ENCODE peak calls at places on chromosomes 5 and 9, in four cellular contexts. N is HepG2, T is A549, O is K562. Q is an unnamed sample.

GRCh38 chr5:1278656-1279442 is 16.0 kb downstream of the TERT start:
- DNase-seq in N (no peak), O (no peak), T (no peak), Q (no peak)

GRCh38 chr9:91131433-91131839 is 230.3 kb downstream of the AUH start:
- DNase-seq in T (peak; percentile 31), O (no peak), N (no peak), Q (no peak)

GRCh38 chr9:109699019-109699418 is 81.0 kb upstream of the PALM2AKAP2 start:
- DNase-seq in O (no peak), T (no peak), N (no peak), Q (no peak)

GRCh38 chr5:157365732-157366131 is 94.3 kb upstream of the NIPAL4 start:
- DNase-seq in O (no peak), N (no peak), T (no peak), Q (no peak)

GRCh38 chr9:104386425-104387069 is 117.5 kb upstream of the OR13F1 start:
- DNase-seq in N (peak; percentile 16), T (peak; percentile 23), O (no peak), Q (no peak)

GRCh38 chr9:132026932-132027585 is 52.6 kb downstream of the MED27 start:
- DNase-seq in N (no peak), T (peak; percentile 20), O (no peak), Q (no peak)

GRCh38 chr5:128163991-128164390 is 80.4 kb downstream of the SLC12A2 start:
- DNase-seq in T (no peak), O (no peak), N (no peak), Q (no peak)

GRCh38 chr5:75734913-75735789 is 17.9 kb upstream of the POC5 start:
- DNase-seq in O (peak; percentile 14), N (peak; percentile 43), T (peak; percentile 5), Q (peak; percentile 52)

GRCh38 chr5:97499605-97500004 is 316.6 kb upstream of the RIOK2 start:
- DNase-seq in T (no peak), N (no peak), O (no peak), Q (no peak)

GRCh38 chr9:137149367-137149766 is 10.4 kb downstream of the GRIN1 start:
- DNase-seq in O (no peak), T (no peak), N (no peak), Q (no peak)

GRCh38 chr9:137147793-137148160 is 8.8 kb downstream of the GRIN1 start:
- DNase-seq in N (no peak), T (no peak), O (no peak), Q (no peak)

GRCh38 chr9:137149942-137150484 is 11.1 kb downstream of the GRIN1 start:
- DNase-seq in O (peak; percentile 96), T (peak; percentile 71), N (no peak), Q (no peak)

GRCh38 chr9:137148242-137148641 is 9.3 kb downstream of the GRIN1 start:
- DNase-seq in T (no peak), O (no peak), N (no peak), Q (no peak)

GRCh38 chr9:137148661-137149060 is 9.7 kb downstream of the GRIN1 start:
- DNase-seq in N (no peak), O (no peak), T (no peak), Q (no peak)
- TF ChIP-seq NR3C1 in N (no peak), O (no peak), T (no peak), Q (no peak)

DNA sequence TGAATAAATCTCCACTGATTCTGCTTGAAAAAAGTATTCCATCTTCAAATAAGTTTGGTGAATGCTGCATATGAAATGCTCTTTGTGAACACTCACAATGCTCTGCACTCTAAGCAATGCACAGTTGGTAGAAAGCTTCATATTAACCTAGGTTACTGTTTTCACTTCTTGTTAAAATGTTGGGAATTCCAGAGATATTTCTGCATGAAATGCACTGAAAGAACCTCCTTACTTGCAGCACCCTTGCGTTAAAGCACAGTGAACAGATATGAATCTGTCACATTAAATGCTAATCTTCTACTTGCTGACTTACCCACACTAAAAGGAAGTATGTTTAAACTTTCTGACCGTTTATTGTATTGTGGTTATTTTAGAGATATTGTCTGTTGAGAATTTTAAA is 584.1 kb upstream of the NUDT12 start:
- DNase-seq in O (no peak), T (no peak), N (no peak), Q (no peak)
- TF ChIP-seq NR3C1 in O (no peak), T (no peak), N (no peak), Q (no peak)

DNA sequence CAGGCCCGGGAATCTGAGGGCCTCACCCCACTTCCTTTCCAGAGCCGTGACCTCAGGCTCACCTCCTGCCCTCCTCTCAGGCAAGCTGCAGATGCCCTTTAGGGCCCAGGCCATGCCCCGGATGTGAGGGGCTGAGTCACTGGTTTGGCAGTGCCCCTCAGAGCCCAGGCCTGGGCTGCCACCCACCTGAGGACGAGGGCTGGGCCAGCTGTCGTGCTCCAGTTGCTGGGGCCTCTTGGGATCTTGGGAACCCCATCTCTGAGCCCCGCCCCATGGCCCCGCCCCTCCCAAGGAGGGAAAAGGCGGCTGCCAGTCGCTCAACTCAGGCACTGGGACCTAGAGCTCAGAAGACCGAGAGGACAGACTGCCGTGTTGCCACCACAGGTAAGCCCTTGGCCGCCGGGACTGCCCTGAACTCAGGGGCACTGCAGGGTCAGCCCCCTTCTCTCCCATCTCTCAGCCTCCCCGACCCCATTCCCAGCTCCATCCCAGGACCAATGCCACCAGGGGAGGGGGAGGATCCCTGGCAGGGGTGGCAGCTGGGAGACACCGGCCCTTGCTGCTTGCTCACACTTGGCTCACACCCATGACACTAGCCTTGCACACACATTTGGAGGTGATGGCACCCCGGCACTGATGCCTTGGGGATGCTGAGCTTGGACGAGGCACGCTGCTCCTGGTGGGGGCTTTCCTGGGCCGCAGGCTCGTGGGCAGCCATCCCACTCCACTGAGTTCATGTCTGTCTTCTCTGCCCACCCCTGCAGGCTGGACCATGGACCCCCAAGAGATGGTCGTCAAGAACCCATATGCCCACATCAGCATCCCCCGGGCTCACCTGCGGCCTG is at the start of gene CYSRT1:
- DNase-seq in T (no peak), N (no peak), O (peak; percentile 34), Q (peak; percentile 57)
- TF ChIP-seq NR3C1 in T (no peak), N (no peak), O (no peak), Q (no peak)

GRCh38 chr5:133423618-133424282 is 188.6 kb downstream of the FSTL4 start:
- DNase-seq in O (peak; percentile 89), T (peak; percentile 75), N (peak; percentile 28), Q (peak; percentile 91)
- TF ChIP-seq NR3C1 in O (no peak), T (no peak), N (no peak), Q (no peak)

GRCh38 chr9:93666279-93666784 is 89.9 kb downstream of the PHF2 start:
- DNase-seq in T (no peak), N (no peak), O (peak; percentile 28), Q (no peak)

GRCh38 chr9:93664549-93665120 is 88.3 kb downstream of the PHF2 start:
- DNase-seq in O (no peak), N (no peak), T (no peak), Q (no peak)

GRCh38 chr9:93667006-93667405 is 90.6 kb downstream of the PHF2 start:
- DNase-seq in N (no peak), O (no peak), T (no peak), Q (peak; percentile 6)

GRCh38 chr9:93665128-93665565 is 88.8 kb downstream of the PHF2 start:
- DNase-seq in T (no peak), N (no peak), O (no peak), Q (peak; percentile 6)

GRCh38 chr9:93665566-93666278 is 89.3 kb downstream of the PHF2 start:
- DNase-seq in N (no peak), O (no peak), T (no peak), Q (peak; percentile 7)
- TF ChIP-seq NR3C1 in N (no peak), O (no peak), T (no peak), Q (no peak)

GRCh38 chr5:74641014-74641777 is 668 bp upstream of the ENC1 start:
- DNase-seq in O (peak; percentile 51), T (peak; percentile 66), N (peak; percentile 84), Q (peak; percentile 71)

GRCh38 chr5:74641778-74642542 is 1.4 kb upstream of the ENC1 start:
- DNase-seq in O (no peak), T (no peak), N (peak; percentile 62), Q (no peak)

GRCh38 chr5:74640450-74641013 is at the start of gene ENC1:
- DNase-seq in T (peak; percentile 48), O (peak; percentile 55), N (peak; percentile 95), Q (peak; percentile 89)

GRCh38 chr5:74638776-74639537 is 1.6 kb downstream of the ENC1 start:
- DNase-seq in T (no peak), O (no peak), N (no peak), Q (no peak)

DNA sequence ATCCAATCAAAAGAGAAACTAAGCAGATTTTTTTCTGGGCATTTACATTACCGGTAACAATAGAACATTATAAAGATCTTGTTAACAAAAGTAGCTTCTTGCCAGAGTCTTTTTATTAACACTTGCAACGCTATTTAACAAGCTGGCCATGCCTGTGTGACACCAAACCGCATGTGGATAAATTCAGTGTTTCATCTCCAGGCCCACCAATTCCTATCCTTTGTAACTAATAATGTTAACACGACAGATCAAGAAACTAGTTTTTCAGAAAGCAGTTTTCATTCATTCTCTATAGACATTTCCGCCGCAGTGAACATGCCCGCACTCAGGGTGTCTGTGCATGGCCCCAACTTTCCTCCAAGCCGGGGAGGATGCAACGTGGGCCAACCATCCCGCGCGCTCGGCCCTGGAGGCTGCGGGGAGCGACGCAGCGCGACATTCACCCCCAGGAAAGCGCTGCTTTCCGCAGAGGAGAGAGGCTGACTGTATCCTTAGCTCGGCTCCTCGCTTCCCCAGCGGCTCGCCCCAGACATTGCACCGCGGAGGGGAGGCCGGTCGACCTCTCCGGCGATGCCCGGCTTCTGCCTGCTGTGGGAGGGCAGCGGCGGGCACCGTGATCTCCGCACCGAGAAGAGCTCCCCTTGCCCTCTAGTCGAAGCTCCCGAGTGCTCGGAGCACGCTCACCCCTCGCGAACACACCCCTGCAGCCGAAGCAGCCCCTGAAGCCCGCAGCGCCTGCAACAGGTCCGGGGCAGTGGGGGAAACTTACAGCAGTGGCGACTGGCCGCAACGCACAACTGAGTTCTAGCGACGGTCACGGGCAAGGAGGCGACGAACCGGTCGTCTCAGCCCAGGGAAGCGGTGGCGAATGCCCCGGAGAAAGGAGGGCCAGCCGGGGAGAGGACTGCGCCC is 734 bp downstream of the ENC1 start:
- DNase-seq in N (no peak), O (no peak), T (no peak), Q (peak; percentile 67)
- TF ChIP-seq NR3C1 in N (no peak), O (no peak), T (no peak), Q (no peak)

Q was measured in WTC11.